ENCODE peak calls at places on chromosome X, in six cellular contexts. One of them, this sample, is unnamed.

GRCh38 chrX:18668468-18668867 is 3.4 kb downstream of the RS1 start:
- DNase-seq in A549: no peak
- DNase-seq in uterus: no peak
- DNase-seq in AG09309: no peak
- DNase-seq in GM10248: peak
- DNase-seq in ovary: no peak
- DNase-seq in this sample: no peak

GRCh38 chrX:33987458-33987857 is 144.7 kb downstream of the FAM47A start:
- DNase-seq in ovary: no peak
- DNase-seq in A549: no peak
- DNase-seq in GM10248: no peak
- DNase-seq in AG09309: no peak
- DNase-seq in uterus: no peak
- DNase-seq in this sample: no peak

GRCh38 chrX:24918715-24919114 is 97.0 kb downstream of the ARX start:
- DNase-seq in GM10248: no peak
- DNase-seq in uterus: no peak
- DNase-seq in ovary: no peak
- DNase-seq in AG09309: no peak
- DNase-seq in A549: no peak
- DNase-seq in this sample: no peak

GRCh38 chrX:150507251-150507856 is 61.1 kb upstream of the MTM1 start:
- DNase-seq in uterus: no peak
- DNase-seq in ovary: peak
- DNase-seq in A549: no peak
- DNase-seq in GM10248: no peak
- DNase-seq in AG09309: no peak
- DNase-seq in this sample: no peak

GRCh38 chrX:8755116-8755515 is 23.2 kb upstream of the ANOS1 start:
- DNase-seq in ovary: no peak
- DNase-seq in A549: peak
- DNase-seq in GM10248: no peak
- DNase-seq in uterus: no peak
- DNase-seq in AG09309: no peak
- DNase-seq in this sample: no peak

GRCh38 chrX:17007134-17007768 is 60.8 kb downstream of the REPS2 start:
- DNase-seq in ovary: no peak
- DNase-seq in AG09309: no peak
- DNase-seq in GM10248: peak
- DNase-seq in A549: peak
- DNase-seq in uterus: peak
- DNase-seq in this sample: no peak

GRCh38 chrX:150268839-150269238 is 94.3 kb upstream of the MAMLD1 start:
- DNase-seq in ovary: no peak
- DNase-seq in uterus: no peak
- DNase-seq in GM10248: no peak
- DNase-seq in AG09309: no peak
- DNase-seq in A549: no peak
- DNase-seq in this sample: no peak

GRCh38 chrX:23784487-23785301 is 1.7 kb downstream of the SAT1 start:
- DNase-seq in AG09309: peak
- DNase-seq in ovary: no peak
- DNase-seq in uterus: peak
- DNase-seq in A549: peak
- DNase-seq in GM10248: no peak
- DNase-seq in this sample: peak

GRCh38 chrX:21885568-21885967 is 29.8 kb downstream of the YY2 start:
- DNase-seq in ovary: no peak
- DNase-seq in GM10248: no peak
- DNase-seq in AG09309: no peak
- DNase-seq in uterus: no peak
- DNase-seq in A549: no peak
- DNase-seq in this sample: no peak

GRCh38 chrX:63506320-63506719 is 155.2 kb upstream of the SPIN4 start:
- DNase-seq in A549: peak
- DNase-seq in GM10248: peak
- DNase-seq in uterus: no peak
- DNase-seq in ovary: no peak
- DNase-seq in AG09309: no peak
- DNase-seq in this sample: peak
- TF ChIP-seq CTCF in A549: peak
- TF ChIP-seq CTCF in GM10248: peak
- TF ChIP-seq CTCF in uterus: no peak
- TF ChIP-seq CTCF in ovary: no peak
- TF ChIP-seq CTCF in AG09309: peak
- TF ChIP-seq CTCF in this sample: peak

GRCh38 chrX:136577562-136577961 is 45.5 kb downstream of the VGLL1 start:
- DNase-seq in A549: peak
- DNase-seq in uterus: peak
- DNase-seq in ovary: peak
- DNase-seq in AG09309: no peak
- DNase-seq in GM10248: peak
- DNase-seq in this sample: no peak

GRCh38 chrX:136574548-136574947 is 42.5 kb downstream of the VGLL1 start:
- DNase-seq in AG09309: no peak
- DNase-seq in ovary: no peak
- DNase-seq in GM10248: no peak
- DNase-seq in uterus: no peak
- DNase-seq in A549: no peak
- DNase-seq in this sample: no peak

DNA sequence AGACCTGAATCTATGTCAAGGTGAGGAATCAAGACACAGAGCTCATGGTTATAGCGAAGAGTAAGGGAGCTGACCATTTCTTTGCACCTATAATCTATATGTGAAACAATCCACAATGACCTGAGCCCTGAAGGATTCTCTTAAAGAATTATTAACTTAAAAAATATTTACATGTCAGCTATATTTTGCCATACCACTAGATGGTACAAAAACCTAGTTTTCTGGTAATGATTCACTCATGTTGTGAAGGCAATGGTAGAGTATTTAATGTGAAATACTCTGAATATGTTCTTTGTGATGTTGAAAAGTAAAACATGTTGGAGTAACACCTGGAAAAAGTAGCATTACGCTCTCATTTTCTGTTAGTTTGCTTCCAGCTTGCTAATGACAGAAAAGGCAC is 40.0 kb downstream of the VGLL1 start:
- DNase-seq in GM10248: no peak
- DNase-seq in AG09309: no peak
- DNase-seq in ovary: no peak
- DNase-seq in uterus: no peak
- DNase-seq in A549: no peak
- DNase-seq in this sample: no peak
- TF ChIP-seq CTCF in GM10248: peak
- TF ChIP-seq CTCF in AG09309: no peak
- TF ChIP-seq CTCF in ovary: no peak
- TF ChIP-seq CTCF in uterus: no peak
- TF ChIP-seq CTCF in A549: no peak
- TF ChIP-seq CTCF in this sample: no peak

GRCh38 chrX:153768311-153769157 is 4.5 kb downstream of the PLXNB3 start:
- DNase-seq in A549: no peak
- DNase-seq in ovary: no peak
- DNase-seq in AG09309: no peak
- DNase-seq in GM10248: no peak
- DNase-seq in uterus: no peak
- DNase-seq in this sample: no peak
- TF ChIP-seq CTCF in A549: no peak
- TF ChIP-seq CTCF in ovary: no peak
- TF ChIP-seq CTCF in AG09309: no peak
- TF ChIP-seq CTCF in GM10248: peak
- TF ChIP-seq CTCF in uterus: no peak
- TF ChIP-seq CTCF in this sample: no peak

DNA sequence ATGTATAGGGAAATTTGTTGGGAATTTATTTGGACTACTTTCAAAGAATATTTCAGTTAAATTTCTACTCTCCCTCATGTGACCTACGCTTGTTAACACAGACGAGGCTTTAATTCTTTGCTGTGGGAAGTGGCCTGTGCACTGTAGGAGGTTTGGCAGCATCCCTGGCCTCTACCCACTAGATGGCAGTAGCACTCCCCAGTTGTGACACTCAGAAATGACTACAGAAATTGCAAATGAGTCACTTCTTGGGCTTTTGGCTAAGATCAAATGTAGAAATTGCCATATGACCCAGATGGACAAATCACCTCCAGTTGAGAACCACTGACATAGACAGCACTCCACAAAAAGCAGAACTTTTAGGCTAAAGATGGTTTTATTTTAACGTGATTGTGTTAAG is 22.1 kb downstream of the PIR start:
- DNase-seq in AG09309: no peak
- DNase-seq in ovary: peak
- DNase-seq in uterus: peak
- DNase-seq in A549: peak
- DNase-seq in GM10248: peak
- DNase-seq in this sample: no peak
- TF ChIP-seq CTCF in AG09309: peak
- TF ChIP-seq CTCF in ovary: peak
- TF ChIP-seq CTCF in uterus: peak
- TF ChIP-seq CTCF in A549: peak
- TF ChIP-seq CTCF in GM10248: peak
- TF ChIP-seq CTCF in this sample: peak

GRCh38 chrX:101407748-101408529 is at the start of the genes GLA and HNRNPH2:
- DNase-seq in A549: peak
- DNase-seq in GM10248: peak
- DNase-seq in ovary: peak
- DNase-seq in AG09309: peak
- DNase-seq in uterus: peak
- DNase-seq in this sample: peak
- TF ChIP-seq CTCF in A549: no peak
- TF ChIP-seq CTCF in GM10248: no peak
- TF ChIP-seq CTCF in ovary: no peak
- TF ChIP-seq CTCF in AG09309: no peak
- TF ChIP-seq CTCF in uterus: no peak
- TF ChIP-seq CTCF in this sample: no peak